ENCODE peak calls at places on chromosome 4, in eight cellular contexts. One of them, this sample, is unnamed.

GRCh38 chr4:168386002-168386401 is 67.5 kb upstream of the DDX60 start:
- DNase-seq in T-helper 1 cell: no peak
- DNase-seq in mesenteric fat pad: no peak
- DNase-seq in AG09309: no peak
- DNase-seq in HTR-8/SVneo: no peak
- DNase-seq in H9: no peak
- DNase-seq in effector CD4-positive, alpha-beta T cell: no peak
- DNase-seq in heart left ventricle: no peak
- DNase-seq in this sample: no peak

GRCh38 chr4:91961504-91961903 is 342.3 kb upstream of the GRID2 start:
- DNase-seq in mesenteric fat pad: no peak
- DNase-seq in AG09309: no peak
- DNase-seq in H9: no peak
- DNase-seq in HTR-8/SVneo: no peak
- DNase-seq in heart left ventricle: no peak
- DNase-seq in T-helper 1 cell: no peak
- DNase-seq in effector CD4-positive, alpha-beta T cell: no peak
- DNase-seq in this sample: no peak

GRCh38 chr4:142353149-142353738 is 492.9 kb downstream of the INPP4B start:
- DNase-seq in heart left ventricle: no peak
- DNase-seq in H9: no peak
- DNase-seq in mesenteric fat pad: no peak
- DNase-seq in T-helper 1 cell: no peak
- DNase-seq in AG09309: peak; percentile 62
- DNase-seq in effector CD4-positive, alpha-beta T cell: peak; percentile 10
- DNase-seq in HTR-8/SVneo: peak; percentile 10
- DNase-seq in this sample: peak; percentile 43

GRCh38 chr4:152102184-152103000 is 341.6 kb upstream of the GATB start:
- DNase-seq in AG09309: no peak
- DNase-seq in effector CD4-positive, alpha-beta T cell: no peak
- DNase-seq in H9: no peak
- DNase-seq in HTR-8/SVneo: no peak
- DNase-seq in mesenteric fat pad: no peak
- DNase-seq in T-helper 1 cell: no peak
- DNase-seq in heart left ventricle: no peak
- DNase-seq in this sample: no peak

GRCh38 chr4:7892212-7893019 is 47.2 kb downstream of the AFAP1 start:
- DNase-seq in H9: no peak
- DNase-seq in effector CD4-positive, alpha-beta T cell: no peak
- DNase-seq in AG09309: peak; percentile 82
- DNase-seq in heart left ventricle: no peak
- DNase-seq in mesenteric fat pad: no peak
- DNase-seq in T-helper 1 cell: no peak
- DNase-seq in HTR-8/SVneo: peak; percentile 88
- DNase-seq in this sample: peak; percentile 24

GRCh38 chr4:172989984-172990711 is 178.5 kb upstream of the GALNT7 start:
- DNase-seq in heart left ventricle: no peak
- DNase-seq in T-helper 1 cell: no peak
- DNase-seq in HTR-8/SVneo: no peak
- DNase-seq in mesenteric fat pad: no peak
- DNase-seq in H9: no peak
- DNase-seq in AG09309: no peak
- DNase-seq in effector CD4-positive, alpha-beta T cell: no peak
- DNase-seq in this sample: no peak

GRCh38 chr4:143489116-143489515 is 24.4 kb upstream of the SMARCA5 start:
- DNase-seq in heart left ventricle: no peak
- DNase-seq in mesenteric fat pad: no peak
- DNase-seq in H9: no peak
- DNase-seq in T-helper 1 cell: no peak
- DNase-seq in effector CD4-positive, alpha-beta T cell: no peak
- DNase-seq in AG09309: no peak
- DNase-seq in HTR-8/SVneo: no peak
- DNase-seq in this sample: no peak

GRCh38 chr4:48360285-48360965 is 19.1 kb downstream of the SLAIN2 start:
- DNase-seq in HTR-8/SVneo: peak; percentile 63
- DNase-seq in AG09309: peak; percentile 45
- DNase-seq in H9: no peak
- DNase-seq in mesenteric fat pad: no peak
- DNase-seq in effector CD4-positive, alpha-beta T cell: no peak
- DNase-seq in heart left ventricle: no peak
- DNase-seq in T-helper 1 cell: no peak
- DNase-seq in this sample: peak; percentile 16

GRCh38 chr4:77073106-77073858 is 2.5 kb downstream of the CCNI start:
- DNase-seq in T-helper 1 cell: no peak
- DNase-seq in effector CD4-positive, alpha-beta T cell: no peak
- DNase-seq in AG09309: no peak
- DNase-seq in HTR-8/SVneo: no peak
- DNase-seq in H9: no peak
- DNase-seq in heart left ventricle: no peak
- DNase-seq in mesenteric fat pad: no peak
- DNase-seq in this sample: no peak

This sample was measured in HFF-Myc.